ENCODE peak calls at places on chromosomes 11 and 22, in seven cellular contexts. S is HS-5, N is left ventricle myocardium inferior, M is HCEC 1CT, E is RPMI7951, X is GM12865, W is pancreas. Y is an unnamed sample.

GRCh38 chr22:24697671-24698082 is 76.8 kb downstream of the PIWIL3 start:
- DNase-seq in S (no peak), X (no peak), W (peak; percentile 44), M (no peak), N (peak; percentile 51), E (no peak), Y (peak; percentile 41)

GRCh38 chr11:134512791-134513538 is 100.9 kb upstream of the B3GAT1 start:
- DNase-seq in E (no peak), M (no peak), S (no peak), X (no peak), W (no peak), N (no peak), Y (no peak)

GRCh38 chr11:21810650-21811049 is 382.2 kb upstream of the ANO5 start:
- DNase-seq in S (no peak), E (no peak), N (no peak), W (no peak), M (no peak), X (no peak), Y (no peak)

GRCh38 chr11:69300124-69301032 is 6.4 kb downstream of the MYEOV start:
- DNase-seq in S (peak; percentile 71), X (no peak), M (peak; percentile 69), W (no peak), N (no peak), E (peak; percentile 89), Y (no peak)

GRCh38 chr22:42292726-42293520 is 22.5 kb upstream of the TCF20 start:
- DNase-seq in W (no peak), E (no peak), X (no peak), S (no peak), M (no peak), N (no peak), Y (no peak)

GRCh38 chr11:114147389-114148382 is 88.2 kb downstream of the ZBTB16 start:
- DNase-seq in M (peak; percentile 82), E (peak; percentile 40), X (no peak), S (no peak), W (no peak), N (no peak), Y (no peak)

GRCh38 chr11:46237248-46238077 is 40.0 kb upstream of the CREB3L1 start:
- DNase-seq in M (peak; percentile 92), E (peak; percentile 88), W (peak; percentile 38), N (peak; percentile 64), X (peak; percentile 47), S (peak; percentile 93), Y (peak; percentile 70)

GRCh38 chr11:575324-575995 is 810 bp upstream of the PHRF1 start:
- DNase-seq in W (peak; percentile 61), N (no peak), X (no peak), E (peak; percentile 54), S (no peak), M (no peak), Y (no peak)

GRCh38 chr11:74182635-74183034 is 11.5 kb downstream of the PPME1 start:
- DNase-seq in E (peak; percentile 22), S (no peak), X (no peak), N (no peak), M (peak; percentile 21), W (no peak), Y (no peak)

GRCh38 chr11:67356867-67357561 is 3.7 kb upstream of the POLD4 start:
- DNase-seq in E (peak; percentile 77), S (no peak), W (peak; percentile 80), N (peak; percentile 41), X (peak; percentile 86), M (peak; percentile 74), Y (peak; percentile 42)

GRCh38 chr22:27918351-27919221 is 470 bp downstream of the PITPNB start:
- DNase-seq in W (peak; percentile 60), E (peak; percentile 61), M (peak; percentile 48), X (peak; percentile 68), N (peak; percentile 46), S (peak; percentile 34), Y (peak; percentile 50)

GRCh38 chr11:116881153-116881552 is 43.7 kb upstream of the APOA1 start:
- DNase-seq in N (no peak), E (no peak), S (no peak), X (no peak), W (no peak), M (no peak), Y (no peak)

GRCh38 chr22:45537734-45538181 is 35.1 kb downstream of the FBLN1 start:
- DNase-seq in S (no peak), E (peak; percentile 63), X (no peak), W (no peak), N (peak; percentile 46), M (peak; percentile 58), Y (peak; percentile 58)

GRCh38 chr22:37559521-37559900 is 769 bp upstream of the CDC42EP1 start:
- DNase-seq in W (no peak), S (no peak), M (no peak), N (no peak), X (no peak), E (no peak), Y (no peak)

GRCh38 chr22:41445171-41446056 is 1.2 kb downstream of the TOB2 start:
- DNase-seq in M (peak; percentile 10), N (peak; percentile 44), E (no peak), S (no peak), X (peak; percentile 38), W (peak; percentile 32), Y (no peak)

GRCh38 chr11:75867778-75868374 is 52.9 kb downstream of the UVRAG start:
- DNase-seq in X (peak; percentile 72), S (peak; percentile 24), E (peak; percentile 37), M (peak; percentile 39), N (no peak), W (peak; percentile 37), Y (no peak)